ENCODE peak calls at places on chromosomes 11 and 22, in seven cellular contexts. O is mesenchymal stem cell, S is IMR-90, F is mesendoderm, L is H1, N is H9, V is trophoblast cell. G is an unnamed sample.

GRCh38 chr11:94897330-94897768 is 76.0 kb downstream of the CWC15 start:
- DNase-seq in O (peak; percentile 66), S (peak; percentile 45), F (peak; percentile 56), L (no peak), N (peak; percentile 56), V (peak; percentile 78), G (peak; percentile 37)

GRCh38 chr11:116446542-116446941 is 326.2 kb downstream of the BUD13 start:
- DNase-seq in O (no peak), S (no peak), F (no peak), L (no peak), N (no peak), V (no peak), G (no peak)

GRCh38 chr11:16350125-16350524 is 6.2 kb downstream of the SOX6 start:
- DNase-seq in O (no peak), S (no peak), F (no peak), L (no peak), N (no peak), V (no peak), G (no peak)

GRCh38 chr22:46942816-46943783 is 180.7 kb downstream of the TBC1D22A start:
- DNase-seq in O (no peak), S (no peak), F (no peak), L (no peak), N (no peak), V (no peak), G (no peak)

GRCh38 chr22:43401233-43401632 is 10.6 kb upstream of the MPPED1 start:
- DNase-seq in O (no peak), S (no peak), F (no peak), L (no peak), N (no peak), V (no peak), G (no peak)

GRCh38 chr11:118883368-118884071 is at the start of gene CXCR5:
- DNase-seq in O (peak; percentile 59), S (peak; percentile 35), F (peak; percentile 80), L (no peak), N (no peak), V (peak; percentile 18), G (no peak)

GRCh38 chr22:35835267-35835997 is 117.8 kb downstream of the APOL5 start:
- DNase-seq in O (peak; percentile 58), S (peak; percentile 72), F (peak; percentile 34), L (no peak), N (no peak), V (peak; percentile 41), G (no peak)

GRCh38 chr11:128874406-128874805 is 7.3 kb upstream of the KCNJ1 start:
- DNase-seq in O (no peak), S (peak; percentile 22), F (no peak), L (no peak), N (no peak), V (no peak), G (no peak)

GRCh38 chr11:74138572-74138971 is 32.2 kb downstream of the C2CD3 start:
- DNase-seq in O (peak; percentile 89), S (peak; percentile 99), F (peak; percentile 83), L (no peak), N (no peak), V (peak; percentile 91), G (peak; percentile 6)

GRCh38 chr11:36037031-36037430 is 93.2 kb downstream of the LDLRAD3 start:
- DNase-seq in O (no peak), S (peak; percentile 43), F (no peak), L (no peak), N (no peak), V (no peak), G (no peak)

GRCh38 chr11:27864046-27865025 is 164.1 kb upstream of the BDNF start:
- DNase-seq in O (no peak), S (no peak), F (no peak), L (no peak), N (no peak), V (no peak), G (peak; percentile 18)

GRCh38 chr11:126647735-126648134 is 292.2 kb downstream of the ST3GAL4 start:
- DNase-seq in O (peak; percentile 3), S (peak; percentile 87), F (peak; percentile 30), L (no peak), N (no peak), V (peak; percentile 53), G (no peak)

GRCh38 chr11:47414685-47415070 is 6.3 kb downstream of the SLC39A13 start:
- DNase-seq in O (no peak), S (no peak), F (no peak), L (no peak), N (no peak), V (no peak), G (no peak)

GRCh38 chr11:42234381-42235035 is 775.1 kb upstream of the LRRC4C start:
- DNase-seq in O (no peak), S (no peak), F (peak; percentile 27), L (no peak), N (no peak), V (no peak), G (no peak)

GRCh38 chr22:44519895-44520294 is 21.9 kb upstream of the RTL6 start:
- DNase-seq in O (no peak), S (no peak), F (no peak), L (no peak), N (no peak), V (no peak), G (no peak)

GRCh38 chr22:24376002-24376401 is 51.4 kb upstream of the ADORA2A start:
- DNase-seq in O (no peak), S (no peak), F (no peak), L (no peak), N (no peak), V (peak; percentile 31), G (no peak)

GRCh38 chr11:11027271-11027670 is 169.4 kb upstream of the ZBED5 start:
- DNase-seq in O (peak; percentile 58), S (peak; percentile 85), F (no peak), L (no peak), N (no peak), V (peak; percentile 89), G (no peak)

GRCh38 chr22:44839721-44840120 is 87.3 kb downstream of the ARHGAP8 start:
- DNase-seq in O (no peak), S (no peak), F (no peak), L (no peak), N (no peak), V (no peak), G (no peak)

GRCh38 chr11:100753562-100753961 is 66.5 kb downstream of the ARHGAP42 start:
- DNase-seq in O (no peak), S (no peak), F (peak; percentile 91), L (no peak), N (peak; percentile 62), V (no peak), G (no peak)

GRCh38 chr11:27282806-27283205 is 80.2 kb downstream of the CCDC34 start:
- DNase-seq in O (no peak), S (no peak), F (peak; percentile 57), L (no peak), N (no peak), V (no peak), G (no peak)

GRCh38 chr22:48187272-48187855 is 1424.9 kb downstream of the TBC1D22A start:
- DNase-seq in O (no peak), S (no peak), F (no peak), L (no peak), N (peak; percentile 29), V (no peak), G (no peak)

GRCh38 chr11:27237641-27238040 is 125.4 kb downstream of the CCDC34 start:
- DNase-seq in O (no peak), S (no peak), F (peak; percentile 34), L (no peak), N (no peak), V (no peak), G (no peak)

GRCh38 chr22:28316014-28316413 is 363.6 kb downstream of the TTC28 start:
- DNase-seq in O (no peak), S (no peak), F (no peak), L (no peak), N (peak; percentile 31), V (peak; percentile 99), G (no peak)

GRCh38 chr11:6862961-6863360 is at the start of gene OR10A2:
- DNase-seq in O (no peak), S (peak; percentile 10), F (peak; percentile 13), L (no peak), N (peak; percentile 31), V (no peak), G (no peak)

GRCh38 chr11:107564877-107565218 is 687 bp downstream of the ALKBH8 start:
- DNase-seq in O (no peak), S (no peak), F (no peak), L (no peak), N (no peak), V (no peak), G (no peak)

DNA sequence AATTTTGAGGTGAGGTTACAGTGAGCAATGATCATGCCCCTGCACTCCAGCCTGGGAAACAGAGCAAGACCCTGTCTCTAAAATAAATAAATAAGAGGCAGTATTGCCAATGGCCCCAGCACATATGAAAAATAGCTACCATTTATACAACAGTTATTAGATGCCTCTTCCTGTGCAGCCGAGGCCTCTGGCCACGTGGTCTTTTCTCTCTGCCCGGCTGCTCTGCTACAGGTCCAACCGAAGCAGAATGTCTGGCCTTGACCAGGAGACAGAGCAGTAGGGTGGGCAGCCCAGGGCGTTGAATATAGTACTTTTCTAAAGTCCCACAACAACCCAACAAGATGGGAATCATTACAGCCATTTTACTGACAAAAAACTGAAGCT is 12.4 kb upstream of the OAF start:
- DNase-seq in O (no peak), S (no peak), F (no peak), L (no peak), N (no peak), V (no peak), G (no peak)
- H3K23ac ChIP-seq in O (no peak overlapping the region), S (no peak overlapping the region), F (no peak overlapping the region), L (no peak overlapping the region), N (no peak overlapping the region), V (no peak overlapping the region), G (no peak overlapping the region)

DNA sequence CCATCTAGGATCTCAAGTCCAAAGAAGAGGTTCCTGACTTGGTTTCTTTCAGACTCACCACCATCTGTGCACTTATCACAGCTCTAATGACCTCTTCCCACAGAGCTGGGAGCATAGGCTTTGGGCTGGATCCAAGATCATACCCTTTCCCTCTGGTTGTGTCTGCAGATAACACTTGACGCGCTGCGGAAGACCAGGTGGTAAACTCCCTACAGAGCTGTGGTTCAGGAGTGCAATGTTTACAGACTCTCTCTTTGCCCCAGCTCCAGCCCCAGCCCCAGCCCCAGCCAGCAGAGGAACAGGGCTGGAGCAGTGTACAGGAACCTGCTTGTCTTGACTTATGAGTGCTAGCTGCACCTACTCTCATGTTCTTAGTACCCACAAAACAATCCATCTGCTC is 274.4 kb upstream of the SYN3 start:
- DNase-seq in O (no peak), S (no peak), F (no peak), L (no peak), N (no peak), V (no peak), G (no peak)
- H4K8ac ChIP-seq in O (no peak overlapping the region), S (no peak overlapping the region), F (no peak overlapping the region), L (no peak overlapping the region), N (no peak overlapping the region), V (no peak overlapping the region), G (no peak overlapping the region)

DNA sequence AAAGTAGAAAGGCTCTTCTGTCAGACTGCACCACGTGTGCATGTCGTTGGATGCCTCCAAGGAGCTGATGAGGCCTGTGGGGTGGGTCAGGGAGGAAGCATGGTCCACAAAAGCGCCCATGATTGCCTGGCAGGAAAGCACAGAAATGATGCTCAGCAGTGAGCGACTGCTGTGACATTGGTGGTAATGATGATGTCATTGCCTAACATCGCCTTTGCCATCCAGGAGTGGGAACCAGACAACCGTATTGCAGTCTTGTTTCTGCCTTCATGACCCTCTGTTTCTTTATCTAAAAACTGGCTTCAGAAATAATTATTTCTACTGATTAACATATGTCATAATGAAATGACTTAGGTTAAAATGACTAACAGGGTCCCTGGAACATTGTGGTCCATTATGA is 477.8 kb upstream of the B3GAT1 start:
- DNase-seq in O (no peak), S (no peak), F (no peak), L (no peak), N (no peak), V (no peak), G (no peak)
- H3K23ac ChIP-seq in O (no peak overlapping the region), S (no peak overlapping the region), F (no peak overlapping the region), L (no peak overlapping the region), N (no peak overlapping the region), V (no peak overlapping the region), G (no peak overlapping the region)

GRCh38 chr11:120626791-120627190 is 115.2 kb downstream of the GRIK4 start:
- DNase-seq in O (no peak), S (no peak), F (no peak), L (no peak), N (no peak), V (no peak), G (no peak)
- H4K8ac ChIP-seq in O (no peak overlapping the region), S (no peak overlapping the region), F (no peak overlapping the region), L (no peak overlapping the region), N (no peak overlapping the region), V (no peak overlapping the region), G (no peak overlapping the region)